ENCODE peak calls at places on chromosomes 6 and 20, in nine cellular contexts. One of them, this sample, is unnamed.
A peak's percentile ranks its signal among the peaks of the same experiment; 100 is the strongest.

GRCh38 chr6:2209226-2209809 is 36.1 kb downstream of the GMDS start:
- DNase-seq in activated CD8-positive, alpha-beta memory T cell treated with anti-CD3 and anti-CD28 coated beads, Interleukin-2, amount 10 ng/mL, durations not matched to agents 7 days and 5 days: peak; percentile 59
- DNase-seq in HT-29: peak; percentile 88
- DNase-seq in GM23248: peak; percentile 41
- DNase-seq in stimulated activated naive CD8-positive, alpha-beta T cell treated with anti-CD3 and anti-CD28 coated beads, Interleukin-15, Interleukin-2, amounts not matched to agents 100 U/mL and 50 U/mL, for 24 hours: peak; percentile 36
- DNase-seq in NCI-H1092: no peak
- DNase-seq in cardiac fibroblast: peak; percentile 34
- DNase-seq in A673: peak; percentile 14
- DNase-seq in NCI-H446: no peak
- DNase-seq in this sample: no peak

GRCh38 chr6:30610065-30610464 is 7.0 kb downstream of the PPP1R10 start:
- DNase-seq in activated CD8-positive, alpha-beta memory T cell treated with anti-CD3 and anti-CD28 coated beads, Interleukin-2, amount 10 ng/mL, durations not matched to agents 7 days and 5 days: no peak
- DNase-seq in A673: no peak
- DNase-seq in stimulated activated naive CD8-positive, alpha-beta T cell treated with anti-CD3 and anti-CD28 coated beads, Interleukin-15, Interleukin-2, amounts not matched to agents 100 U/mL and 50 U/mL, for 24 hours: no peak
- DNase-seq in GM23248: no peak
- DNase-seq in NCI-H446: no peak
- DNase-seq in HT-29: no peak
- DNase-seq in NCI-H1092: no peak
- DNase-seq in cardiac fibroblast: no peak
- DNase-seq in this sample: no peak

GRCh38 chr6:72787521-72788031 is 165.7 kb downstream of the KCNQ5 start:
- DNase-seq in NCI-H446: peak; percentile 42
- DNase-seq in A673: peak; percentile 51
- DNase-seq in HT-29: no peak
- DNase-seq in NCI-H1092: no peak
- DNase-seq in stimulated activated naive CD8-positive, alpha-beta T cell treated with anti-CD3 and anti-CD28 coated beads, Interleukin-15, Interleukin-2, amounts not matched to agents 100 U/mL and 50 U/mL, for 24 hours: no peak
- DNase-seq in activated CD8-positive, alpha-beta memory T cell treated with anti-CD3 and anti-CD28 coated beads, Interleukin-2, amount 10 ng/mL, durations not matched to agents 7 days and 5 days: no peak
- DNase-seq in GM23248: peak; percentile 81
- DNase-seq in cardiac fibroblast: peak; percentile 89
- DNase-seq in this sample: no peak

GRCh38 chr6:4970739-4971395 is 33.0 kb downstream of the RPP40 start:
- DNase-seq in GM23248: no peak
- DNase-seq in stimulated activated naive CD8-positive, alpha-beta T cell treated with anti-CD3 and anti-CD28 coated beads, Interleukin-15, Interleukin-2, amounts not matched to agents 100 U/mL and 50 U/mL, for 24 hours: no peak
- DNase-seq in activated CD8-positive, alpha-beta memory T cell treated with anti-CD3 and anti-CD28 coated beads, Interleukin-2, amount 10 ng/mL, durations not matched to agents 7 days and 5 days: peak; percentile 9
- DNase-seq in cardiac fibroblast: peak; percentile 3
- DNase-seq in A673: no peak
- DNase-seq in HT-29: no peak
- DNase-seq in NCI-H446: no peak
- DNase-seq in NCI-H1092: no peak
- DNase-seq in this sample: no peak

GRCh38 chr6:80151641-80152040 is 45.2 kb downstream of the BCKDHB start:
- DNase-seq in NCI-H1092: no peak
- DNase-seq in HT-29: no peak
- DNase-seq in cardiac fibroblast: no peak
- DNase-seq in stimulated activated naive CD8-positive, alpha-beta T cell treated with anti-CD3 and anti-CD28 coated beads, Interleukin-15, Interleukin-2, amounts not matched to agents 100 U/mL and 50 U/mL, for 24 hours: no peak
- DNase-seq in A673: no peak
- DNase-seq in GM23248: no peak
- DNase-seq in NCI-H446: no peak
- DNase-seq in activated CD8-positive, alpha-beta memory T cell treated with anti-CD3 and anti-CD28 coated beads, Interleukin-2, amount 10 ng/mL, durations not matched to agents 7 days and 5 days: no peak
- DNase-seq in this sample: no peak

GRCh38 chr6:114355300-114355699 is 12.5 kb upstream of the HS3ST5 start:
- DNase-seq in GM23248: no peak
- DNase-seq in HT-29: no peak
- DNase-seq in A673: no peak
- DNase-seq in NCI-H1092: no peak
- DNase-seq in cardiac fibroblast: no peak
- DNase-seq in NCI-H446: no peak
- DNase-seq in activated CD8-positive, alpha-beta memory T cell treated with anti-CD3 and anti-CD28 coated beads, Interleukin-2, amount 10 ng/mL, durations not matched to agents 7 days and 5 days: no peak
- DNase-seq in stimulated activated naive CD8-positive, alpha-beta T cell treated with anti-CD3 and anti-CD28 coated beads, Interleukin-15, Interleukin-2, amounts not matched to agents 100 U/mL and 50 U/mL, for 24 hours: no peak
- DNase-seq in this sample: no peak

GRCh38 chr6:142448091-142448729 is 146.4 kb downstream of the ADGRG6 start:
- DNase-seq in GM23248: no peak
- DNase-seq in NCI-H446: no peak
- DNase-seq in A673: no peak
- DNase-seq in NCI-H1092: no peak
- DNase-seq in stimulated activated naive CD8-positive, alpha-beta T cell treated with anti-CD3 and anti-CD28 coated beads, Interleukin-15, Interleukin-2, amounts not matched to agents 100 U/mL and 50 U/mL, for 24 hours: no peak
- DNase-seq in HT-29: no peak
- DNase-seq in cardiac fibroblast: no peak
- DNase-seq in activated CD8-positive, alpha-beta memory T cell treated with anti-CD3 and anti-CD28 coated beads, Interleukin-2, amount 10 ng/mL, durations not matched to agents 7 days and 5 days: no peak
- DNase-seq in this sample: no peak

GRCh38 chr6:77017537-77017936 is 445.8 kb downstream of the HTR1B start:
- DNase-seq in cardiac fibroblast: no peak
- DNase-seq in HT-29: no peak
- DNase-seq in GM23248: no peak
- DNase-seq in NCI-H446: no peak
- DNase-seq in activated CD8-positive, alpha-beta memory T cell treated with anti-CD3 and anti-CD28 coated beads, Interleukin-2, amount 10 ng/mL, durations not matched to agents 7 days and 5 days: no peak
- DNase-seq in NCI-H1092: no peak
- DNase-seq in stimulated activated naive CD8-positive, alpha-beta T cell treated with anti-CD3 and anti-CD28 coated beads, Interleukin-15, Interleukin-2, amounts not matched to agents 100 U/mL and 50 U/mL, for 24 hours: no peak
- DNase-seq in A673: no peak
- DNase-seq in this sample: no peak

GRCh38 chr20:61628901-61629300 is 376.8 kb downstream of the CDH4 start:
- DNase-seq in GM23248: no peak
- DNase-seq in activated CD8-positive, alpha-beta memory T cell treated with anti-CD3 and anti-CD28 coated beads, Interleukin-2, amount 10 ng/mL, durations not matched to agents 7 days and 5 days: no peak
- DNase-seq in A673: no peak
- DNase-seq in HT-29: no peak
- DNase-seq in NCI-H1092: no peak
- DNase-seq in NCI-H446: no peak
- DNase-seq in stimulated activated naive CD8-positive, alpha-beta T cell treated with anti-CD3 and anti-CD28 coated beads, Interleukin-15, Interleukin-2, amounts not matched to agents 100 U/mL and 50 U/mL, for 24 hours: no peak
- DNase-seq in cardiac fibroblast: no peak
- DNase-seq in this sample: peak; percentile 69

GRCh38 chr6:43496370-43497128 is 13.6 kb downstream of the LRRC73 start:
- DNase-seq in GM23248: peak; percentile 86
- DNase-seq in stimulated activated naive CD8-positive, alpha-beta T cell treated with anti-CD3 and anti-CD28 coated beads, Interleukin-15, Interleukin-2, amounts not matched to agents 100 U/mL and 50 U/mL, for 24 hours: no peak
- DNase-seq in activated CD8-positive, alpha-beta memory T cell treated with anti-CD3 and anti-CD28 coated beads, Interleukin-2, amount 10 ng/mL, durations not matched to agents 7 days and 5 days: no peak
- DNase-seq in cardiac fibroblast: peak; percentile 51
- DNase-seq in A673: no peak
- DNase-seq in HT-29: peak; percentile 58
- DNase-seq in NCI-H1092: no peak
- DNase-seq in NCI-H446: no peak
- DNase-seq in this sample: no peak

GRCh38 chr6:122869437-122870024 is 80.5 kb downstream of the SMPDL3A start:
- DNase-seq in cardiac fibroblast: peak; percentile 72
- DNase-seq in HT-29: peak; percentile 62
- DNase-seq in stimulated activated naive CD8-positive, alpha-beta T cell treated with anti-CD3 and anti-CD28 coated beads, Interleukin-15, Interleukin-2, amounts not matched to agents 100 U/mL and 50 U/mL, for 24 hours: no peak
- DNase-seq in A673: peak; percentile 91
- DNase-seq in NCI-H446: peak; percentile 16
- DNase-seq in GM23248: peak; percentile 75
- DNase-seq in activated CD8-positive, alpha-beta memory T cell treated with anti-CD3 and anti-CD28 coated beads, Interleukin-2, amount 10 ng/mL, durations not matched to agents 7 days and 5 days: no peak
- DNase-seq in NCI-H1092: no peak
- DNase-seq in this sample: peak; percentile 45

GRCh38 chr20:25860531-25861150 is 164.0 kb upstream of the ZNF337 start:
- DNase-seq in cardiac fibroblast: no peak
- DNase-seq in HT-29: no peak
- DNase-seq in A673: no peak
- DNase-seq in stimulated activated naive CD8-positive, alpha-beta T cell treated with anti-CD3 and anti-CD28 coated beads, Interleukin-15, Interleukin-2, amounts not matched to agents 100 U/mL and 50 U/mL, for 24 hours: no peak
- DNase-seq in NCI-H446: no peak
- DNase-seq in GM23248: no peak
- DNase-seq in activated CD8-positive, alpha-beta memory T cell treated with anti-CD3 and anti-CD28 coated beads, Interleukin-2, amount 10 ng/mL, durations not matched to agents 7 days and 5 days: no peak
- DNase-seq in NCI-H1092: no peak
- DNase-seq in this sample: no peak

GRCh38 chr20:35306931-35307517 is 14.8 kb upstream of the FAM83C start:
- DNase-seq in NCI-H1092: no peak
- DNase-seq in stimulated activated naive CD8-positive, alpha-beta T cell treated with anti-CD3 and anti-CD28 coated beads, Interleukin-15, Interleukin-2, amounts not matched to agents 100 U/mL and 50 U/mL, for 24 hours: peak; percentile 40
- DNase-seq in GM23248: peak; percentile 76
- DNase-seq in cardiac fibroblast: peak; percentile 91
- DNase-seq in HT-29: peak; percentile 84
- DNase-seq in A673: peak; percentile 78
- DNase-seq in NCI-H446: peak; percentile 25
- DNase-seq in activated CD8-positive, alpha-beta memory T cell treated with anti-CD3 and anti-CD28 coated beads, Interleukin-2, amount 10 ng/mL, durations not matched to agents 7 days and 5 days: peak; percentile 54
- DNase-seq in this sample: peak; percentile 67

GRCh38 chr20:10626896-10627295 is 46.9 kb downstream of the JAG1 start:
- DNase-seq in HT-29: no peak
- DNase-seq in A673: no peak
- DNase-seq in cardiac fibroblast: peak; percentile 82
- DNase-seq in activated CD8-positive, alpha-beta memory T cell treated with anti-CD3 and anti-CD28 coated beads, Interleukin-2, amount 10 ng/mL, durations not matched to agents 7 days and 5 days: no peak
- DNase-seq in stimulated activated naive CD8-positive, alpha-beta T cell treated with anti-CD3 and anti-CD28 coated beads, Interleukin-15, Interleukin-2, amounts not matched to agents 100 U/mL and 50 U/mL, for 24 hours: no peak
- DNase-seq in GM23248: no peak
- DNase-seq in NCI-H446: no peak
- DNase-seq in NCI-H1092: no peak
- DNase-seq in this sample: no peak

GRCh38 chr6:29954272-29954671 is 11.9 kb downstream of the HLA-A start:
- DNase-seq in GM23248: no peak
- DNase-seq in NCI-H446: no peak
- DNase-seq in A673: no peak
- DNase-seq in HT-29: no peak
- DNase-seq in cardiac fibroblast: no peak
- DNase-seq in NCI-H1092: no peak
- DNase-seq in stimulated activated naive CD8-positive, alpha-beta T cell treated with anti-CD3 and anti-CD28 coated beads, Interleukin-15, Interleukin-2, amounts not matched to agents 100 U/mL and 50 U/mL, for 24 hours: no peak
- DNase-seq in activated CD8-positive, alpha-beta memory T cell treated with anti-CD3 and anti-CD28 coated beads, Interleukin-2, amount 10 ng/mL, durations not matched to agents 7 days and 5 days: no peak
- DNase-seq in this sample: no peak

GRCh38 chr20:1822564-1823420 is 72.4 kb upstream of the SIRPA start:
- DNase-seq in activated CD8-positive, alpha-beta memory T cell treated with anti-CD3 and anti-CD28 coated beads, Interleukin-2, amount 10 ng/mL, durations not matched to agents 7 days and 5 days: no peak
- DNase-seq in NCI-H1092: no peak
- DNase-seq in cardiac fibroblast: peak; percentile 56
- DNase-seq in stimulated activated naive CD8-positive, alpha-beta T cell treated with anti-CD3 and anti-CD28 coated beads, Interleukin-15, Interleukin-2, amounts not matched to agents 100 U/mL and 50 U/mL, for 24 hours: no peak
- DNase-seq in GM23248: peak; percentile 78
- DNase-seq in A673: no peak
- DNase-seq in NCI-H446: no peak
- DNase-seq in HT-29: no peak
- DNase-seq in this sample: no peak

This sample was measured in dorsolateral prefrontal cortex.